ENCODE peak calls at places on chromosomes 12 and 14, in eight cellular contexts. X is right lobe of liver; G is ascending aorta; R is sigmoid colon; I is CD8-positive, alpha-beta T cell; U is upper lobe of right lung; D is stomach; B is pancreas. N is an unnamed sample.

GRCh38 chr14:58625438-58625837 is 12.3 kb upstream of the DACT1 start:
- DNase-seq in U (no peak), I (no peak), B (no peak), D (no peak), X (no peak), G (no peak), R (no peak), N (no peak)

GRCh38 chr12:116282371-116283286 is 5.1 kb upstream of the MED13L start:
- DNase-seq in D (no peak), I (no peak), U (no peak), X (no peak), B (no peak), G (no peak), R (no peak), N (no peak)

GRCh38 chr12:72272731-72273498 is 745 bp downstream of the TRHDE start:
- DNase-seq in X (peak; percentile 51), R (no peak), G (no peak), B (peak; percentile 44), D (no peak), I (no peak), U (peak; percentile 71), N (no peak)

GRCh38 chr14:73833024-73833423 is 18.6 kb upstream of the PTGR2 start:
- DNase-seq in X (no peak), R (no peak), G (peak; percentile 13), D (no peak), I (no peak), B (no peak), U (no peak), N (no peak)

GRCh38 chr12:54569072-54569471 is 19.4 kb downstream of the PPP1R1A start:
- DNase-seq in B (no peak), U (no peak), D (no peak), X (no peak), R (no peak), I (no peak), G (no peak), N (no peak)

GRCh38 chr14:103315368-103315911 is 18.6 kb upstream of the EIF5 start:
- DNase-seq in U (no peak), X (peak; percentile 88), I (no peak), D (no peak), G (peak; percentile 75), B (no peak), R (no peak), N (peak; percentile 74)

GRCh38 chr14:75132374-75133086 is 5.7 kb upstream of the NEK9 start:
- DNase-seq in D (no peak), R (no peak), U (no peak), X (no peak), G (no peak), I (peak; percentile 44), B (peak; percentile 68), N (no peak)

GRCh38 chr14:91649930-91650329 is 82.0 kb downstream of the CATSPERB start:
- DNase-seq in I (no peak), G (no peak), D (no peak), R (no peak), U (no peak), X (no peak), B (no peak), N (no peak)

GRCh38 chr14:56490379-56490778 is 89.2 kb upstream of the TMEM260 start:
- DNase-seq in U (no peak), X (no peak), G (no peak), B (no peak), R (no peak), I (no peak), D (no peak), N (no peak)

GRCh38 chr12:52566847-52567291 is 6.8 kb downstream of the KRT74 start:
- DNase-seq in X (no peak), B (peak; percentile 12), I (peak; percentile 55), U (no peak), G (no peak), R (no peak), D (no peak), N (no peak)

GRCh38 chr12:93361159-93361919 is 16.4 kb upstream of the NUDT4 start:
- DNase-seq in U (no peak), D (no peak), B (no peak), I (no peak), G (peak; percentile 74), X (no peak), R (no peak), N (no peak)

GRCh38 chr14:90903101-90903500 is 86.9 kb upstream of the TTC7B start:
- DNase-seq in I (peak; percentile 59), X (peak; percentile 51), R (peak; percentile 74), B (peak; percentile 54), G (no peak), U (no peak), D (peak; percentile 46), N (peak; percentile 51)

GRCh38 chr12:4119157-4119761 is 154.3 kb upstream of the CCND2 start:
- DNase-seq in I (no peak), R (no peak), B (no peak), G (no peak), X (no peak), U (no peak), D (no peak), N (no peak)

GRCh38 chr12:92574046-92574783 is 128.6 kb upstream of the PLEKHG7 start:
- DNase-seq in G (no peak), U (no peak), D (no peak), I (no peak), B (no peak), R (no peak), X (peak; percentile 58), N (peak; percentile 15)

GRCh38 chr12:1063852-1064251 is 72.8 kb downstream of the ERC1 start:
- DNase-seq in R (no peak), B (no peak), D (no peak), G (no peak), I (no peak), U (no peak), X (no peak), N (no peak)

GRCh38 chr14:24774167-24774915 is 140.4 kb upstream of the GZMB start:
- DNase-seq in G (no peak), I (no peak), R (no peak), X (no peak), D (no peak), U (no peak), B (no peak), N (no peak)

GRCh38 chr12:49763006-49763591 is 21.7 kb downstream of the TMBIM6 start:
- DNase-seq in B (peak; percentile 51), R (peak; percentile 80), D (peak; percentile 78), I (peak; percentile 84), X (peak; percentile 68), G (peak; percentile 87), U (peak; percentile 82), N (peak; percentile 62)

GRCh38 chr14:105138551-105139111 is 29.9 kb downstream of the JAG2 start:
- DNase-seq in R (peak; percentile 53), X (peak; percentile 27), U (no peak), I (no peak), G (peak; percentile 58), B (no peak), D (no peak), N (no peak)

DNA sequence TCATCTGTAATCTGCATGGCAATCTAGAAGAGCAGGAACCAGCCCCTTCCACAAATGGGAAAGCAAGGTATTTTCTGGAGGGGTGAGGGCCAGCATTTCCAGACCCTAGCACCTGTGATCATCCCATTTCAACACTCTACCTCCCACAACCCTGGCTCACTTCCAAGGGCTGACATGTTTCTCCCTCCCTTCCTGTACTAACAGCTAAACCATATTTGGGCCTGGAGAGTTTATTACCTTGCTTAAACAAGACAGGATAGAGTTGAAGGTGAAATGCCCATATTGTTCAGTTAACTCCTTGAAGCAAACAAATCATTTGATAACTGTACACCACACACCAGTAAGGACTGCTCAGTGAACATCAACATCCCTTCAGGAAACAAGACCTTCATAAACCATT is 158.4 kb downstream of the PPM1H start:
- DNase-seq in U (no peak), B (no peak), X (no peak), D (no peak), R (no peak), I (no peak), G (no peak), N (no peak)
- TF ChIP-seq CTCF in U (no peak), B (no peak), X (no peak), D (no peak), R (no peak), I (no peak), G (no peak), N (no peak)

GRCh38 chr14:55309154-55309553 is 37.9 kb downstream of the FBXO34 start:
- DNase-seq in X (no peak), B (no peak), G (no peak), I (no peak), R (no peak), U (no peak), D (no peak), N (no peak)

GRCh38 chr14:55314449-55314848 is 43.2 kb downstream of the FBXO34 start:
- DNase-seq in X (no peak), D (no peak), U (no peak), I (no peak), B (no peak), G (no peak), R (no peak), N (no peak)

GRCh38 chr14:55306938-55307589 is 35.8 kb downstream of the FBXO34 start:
- DNase-seq in G (no peak), X (no peak), D (no peak), B (no peak), R (no peak), I (no peak), U (no peak), N (no peak)

GRCh38 chr14:55313480-55313879 is 42.3 kb downstream of the FBXO34 start:
- DNase-seq in R (no peak), G (no peak), I (no peak), D (no peak), B (no peak), X (no peak), U (no peak), N (no peak)

GRCh38 chr14:55309761-55310365 is 38.6 kb downstream of the FBXO34 start:
- DNase-seq in U (no peak), B (no peak), I (no peak), X (no peak), G (no peak), R (no peak), D (no peak), N (no peak)
- H3K27ac ChIP-seq in U (no peak overlapping the region), B (no peak overlapping the region), I (no peak overlapping the region), X (no peak overlapping the region), G (no peak overlapping the region), R (no peak overlapping the region), D (no peak overlapping the region), N (no peak overlapping the region)

GRCh38 chr12:2795291-2796186 is 769 bp downstream of the FKBP4 start:
- DNase-seq in R (peak; percentile 91), D (peak; percentile 84), I (peak; percentile 73), G (peak; percentile 90), X (peak; percentile 86), U (peak; percentile 89), B (peak; percentile 67), N (peak; percentile 89)
- TF ChIP-seq CTCF in R (no peak), D (no peak), I (no peak), G (peak; percentile 14), X (no peak), U (no peak), B (no peak), N (no peak)

DNA sequence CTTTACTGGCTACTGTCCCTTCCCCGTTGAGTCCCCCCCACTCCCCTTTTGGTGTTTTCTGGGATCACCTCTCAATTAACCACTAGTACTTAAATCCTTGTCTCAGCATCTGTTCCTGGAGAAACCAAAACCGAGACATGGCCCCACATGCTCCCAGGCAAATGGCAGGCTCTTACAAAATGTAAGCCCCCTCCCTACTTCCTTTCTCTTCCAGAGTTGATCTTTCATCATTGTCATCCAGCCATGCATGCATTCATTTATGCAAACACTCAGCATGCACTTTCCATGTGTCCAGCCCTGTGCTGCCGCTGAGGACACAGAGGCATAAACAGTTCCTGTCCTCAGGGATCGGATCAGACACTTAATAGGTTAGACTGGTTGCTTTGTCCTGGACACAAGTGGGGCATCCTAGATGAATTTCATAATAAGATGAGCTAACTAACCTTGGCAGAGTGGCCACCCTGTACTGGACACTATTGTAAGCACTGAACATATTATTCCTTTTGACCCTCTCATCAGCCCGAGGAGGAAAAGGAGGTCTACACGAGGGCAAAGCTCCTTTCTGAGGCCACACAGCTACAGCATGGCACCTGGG is 23.2 kb downstream of the PRIMA1 start:
- DNase-seq in B (no peak), G (no peak), X (no peak), I (no peak), R (no peak), D (no peak), U (no peak), N (no peak)
- H3K27ac ChIP-seq in B (no peak overlapping the region), G (no peak overlapping the region), X (no peak overlapping the region), I (no peak overlapping the region), R (peak overlapping the region; percentile 84), D (peak overlapping the region; percentile 66), U (no peak overlapping the region), N (no peak overlapping the region)